ENCODE peak calls at places on chromosomes 12 and 14, in seven cellular contexts. R, I, A, K, M, X and O are unnamed samples.

GRCh38 chr12:56046027-56046780 is 4.5 kb downstream of the RPS26 start:
- DNase-seq in R (no peak), I (no peak), A (no peak), K (no peak), M (no peak), X (no peak), O (no peak)

GRCh38 chr14:68286667-68287066 is 467.1 kb downstream of the RAD51B start:
- DNase-seq in R (no peak), I (no peak), A (no peak), K (no peak), M (no peak), X (no peak), O (no peak)

GRCh38 chr12:105409881-105410471 is 79.5 kb downstream of the C12orf75 start:
- DNase-seq in R (no peak), I (no peak), A (no peak), K (no peak), M (no peak), X (no peak), O (no peak)

GRCh38 chr12:79927772-79928474 is 7.0 kb downstream of the PPP1R12A start:
- DNase-seq in R (no peak), I (no peak), A (no peak), K (peak), M (no peak), X (no peak), O (peak)

GRCh38 chr14:98886982-98887381 is 385.0 kb downstream of the BCL11B start:
- DNase-seq in R (no peak), I (no peak), A (no peak), K (no peak), M (no peak), X (no peak), O (no peak)

GRCh38 chr12:55974308-55974724 is 438 bp downstream of the RAB5B start:
- DNase-seq in R (no peak), I (no peak), A (peak), K (no peak), M (peak), X (no peak), O (no peak)

GRCh38 chr14:59356298-59356697 is 108.9 kb downstream of the GPR135 start:
- DNase-seq in R (no peak), I (no peak), A (peak), K (no peak), M (no peak), X (peak), O (no peak)

GRCh38 chr12:89529738-89530137 is 3.9 kb upstream of the POC1B start:
- DNase-seq in R (no peak), I (no peak), A (peak), K (no peak), M (no peak), X (peak), O (no peak)

GRCh38 chr12:55188974-55189556 is 31.8 kb upstream of the OR10A7 start:
- DNase-seq in R (no peak), I (no peak), A (peak), K (no peak), M (peak), X (peak), O (peak)

GRCh38 chr12:40921563-40922163 is 229.4 kb downstream of the CNTN1 start:
- DNase-seq in R (no peak), I (no peak), A (peak), K (no peak), M (no peak), X (no peak), O (no peak)

GRCh38 chr14:34983148-34983760 is 462 bp downstream of the SRP54 start:
- DNase-seq in R (no peak), I (no peak), A (no peak), K (no peak), M (no peak), X (no peak), O (no peak)

GRCh38 chr14:20878695-20879094 is 12.5 kb upstream of the RNASE3 start:
- DNase-seq in R (no peak), I (no peak), A (no peak), K (no peak), M (no peak), X (no peak), O (no peak)

GRCh38 chr12:108210001-108210400 is 80.9 kb downstream of the WSCD2 start:
- DNase-seq in R (no peak), I (no peak), A (no peak), K (no peak), M (no peak), X (no peak), O (no peak)

GRCh38 chr12:127886821-127887220 is 380.1 kb upstream of the TMEM132C start:
- DNase-seq in R (no peak), I (no peak), A (no peak), K (no peak), M (no peak), X (no peak), O (no peak)

GRCh38 chr12:132686831-132687210 is 321 bp downstream of the POLE start:
- DNase-seq in R (no peak), I (no peak), A (no peak), K (no peak), M (no peak), X (no peak), O (no peak)